ENCODE peak calls at places on chromosomes 7 and 10, in six cellular contexts. W is IMR-90, S is tibial artery, R is sigmoid colon, P is Peyer's patch, J is MM.1S. D is an unnamed sample.
A peak's percentile ranks its signal among the peaks of the same experiment; 100 is the strongest.

GRCh38 chr7:157704365-157704764 is 367.6 kb downstream of the DNAJB6 start:
- DNase-seq in W (no peak), S (peak; percentile 49), R (peak; percentile 21), P (no peak), J (no peak), D (no peak)

GRCh38 chr10:128846927-128847326 is 620.1 kb upstream of the MGMT start:
- DNase-seq in W (no peak), S (no peak), R (no peak), P (no peak), J (no peak), D (no peak)

GRCh38 chr7:46508541-46508940 is 587.5 kb upstream of the IGFBP3 start:
- DNase-seq in W (no peak), S (no peak), R (no peak), P (no peak), J (no peak), D (no peak)

GRCh38 chr10:29634764-29635625 is at the start of gene SVIL:
- DNase-seq in W (peak; percentile 71), S (peak; percentile 93), R (peak; percentile 95), P (no peak), J (no peak), D (no peak)

GRCh38 chr10:21523557-21524008 is 1.9 kb downstream of the SKIDA1 start:
- DNase-seq in W (peak; percentile 54), S (no peak), R (no peak), P (no peak), J (no peak), D (no peak)

GRCh38 chr10:1394155-1394912 is 338.1 kb downstream of the WDR37 start:
- DNase-seq in W (no peak), S (peak; percentile 46), R (no peak), P (no peak), J (no peak), D (no peak)

GRCh38 chr7:2313450-2314208 is 612 bp downstream of the SNX8 start:
- DNase-seq in W (no peak), S (peak; percentile 74), R (peak; percentile 76), P (peak; percentile 52), J (no peak), D (no peak)

GRCh38 chr7:155979994-155980393 is 167.7 kb upstream of the SHH start:
- DNase-seq in W (no peak), S (peak; percentile 4), R (peak; percentile 39), P (no peak), J (no peak), D (no peak)

GRCh38 chr7:119545118-119545517 is 727.9 kb upstream of the KCND2 start:
- DNase-seq in W (peak; percentile 26), S (no peak), R (no peak), P (no peak), J (no peak), D (no peak)

GRCh38 chr7:107966701-107967100 is 36.3 kb downstream of the LAMB1 start:
- DNase-seq in W (peak; percentile 85), S (no peak), R (no peak), P (no peak), J (no peak), D (no peak)

GRCh38 chr7:87216701-87217508 is 2.6 kb downstream of the TMEM243 start:
- DNase-seq in W (no peak), S (no peak), R (no peak), P (no peak), J (peak; percentile 70), D (peak; percentile 59)

GRCh38 chr7:44608916-44609648 is 2.7 kb downstream of the OGDH start:
- DNase-seq in W (no peak), S (no peak), R (no peak), P (no peak), J (no peak), D (no peak)

GRCh38 chr10:24891823-24892222 is 60.6 kb downstream of the PRTFDC1 start:
- DNase-seq in W (peak; percentile 92), S (no peak), R (no peak), P (no peak), J (no peak), D (no peak)

GRCh38 chr10:58044072-58044471 is 223.6 kb downstream of the IPMK start:
- DNase-seq in W (peak; percentile 96), S (no peak), R (no peak), P (no peak), J (no peak), D (no peak)

GRCh38 chr10:71045936-71046335 is 157.6 kb upstream of the PCBD1 start:
- DNase-seq in W (no peak), S (no peak), R (peak; percentile 55), P (no peak), J (no peak), D (no peak)

GRCh38 chr10:21926358-21926890 is 77.1 kb downstream of the DNAJC1 start:
- DNase-seq in W (peak; percentile 5), S (no peak), R (no peak), P (no peak), J (no peak), D (no peak)

GRCh38 chr7:136911362-136911761 is 42.9 kb downstream of the CHRM2 start:
- DNase-seq in W (peak; percentile 65), S (no peak), R (no peak), P (no peak), J (no peak), D (no peak)

GRCh38 chr7:157490465-157490912 is 153.7 kb downstream of the DNAJB6 start:
- DNase-seq in W (peak; percentile 19), S (no peak), R (peak; percentile 30), P (no peak), J (no peak), D (peak; percentile 84)

GRCh38 chr7:27165089-27165654 is at the start of gene HOXA9:
- DNase-seq in W (peak; percentile 61), S (peak; percentile 97), R (peak; percentile 97), P (peak; percentile 91), J (no peak), D (no peak)

GRCh38 chr10:132906836-132907235 is 35.5 kb downstream of the CFAP46 start:
- DNase-seq in W (no peak), S (no peak), R (peak; percentile 28), P (no peak), J (no peak), D (no peak)

GRCh38 chr7:41038211-41038610 is 664.7 kb downstream of the INHBA start:
- DNase-seq in W (no peak), S (no peak), R (no peak), P (no peak), J (peak; percentile 33), D (no peak)

GRCh38 chr7:82012453-82012852 is 242.6 kb upstream of the HGF start:
- DNase-seq in W (peak; percentile 35), S (no peak), R (no peak), P (no peak), J (no peak), D (no peak)

GRCh38 chr7:7970113-7970619 is 1.6 kb downstream of the GLCCI1 start:
- DNase-seq in W (no peak), S (no peak), R (no peak), P (no peak), J (no peak), D (no peak)

DNA sequence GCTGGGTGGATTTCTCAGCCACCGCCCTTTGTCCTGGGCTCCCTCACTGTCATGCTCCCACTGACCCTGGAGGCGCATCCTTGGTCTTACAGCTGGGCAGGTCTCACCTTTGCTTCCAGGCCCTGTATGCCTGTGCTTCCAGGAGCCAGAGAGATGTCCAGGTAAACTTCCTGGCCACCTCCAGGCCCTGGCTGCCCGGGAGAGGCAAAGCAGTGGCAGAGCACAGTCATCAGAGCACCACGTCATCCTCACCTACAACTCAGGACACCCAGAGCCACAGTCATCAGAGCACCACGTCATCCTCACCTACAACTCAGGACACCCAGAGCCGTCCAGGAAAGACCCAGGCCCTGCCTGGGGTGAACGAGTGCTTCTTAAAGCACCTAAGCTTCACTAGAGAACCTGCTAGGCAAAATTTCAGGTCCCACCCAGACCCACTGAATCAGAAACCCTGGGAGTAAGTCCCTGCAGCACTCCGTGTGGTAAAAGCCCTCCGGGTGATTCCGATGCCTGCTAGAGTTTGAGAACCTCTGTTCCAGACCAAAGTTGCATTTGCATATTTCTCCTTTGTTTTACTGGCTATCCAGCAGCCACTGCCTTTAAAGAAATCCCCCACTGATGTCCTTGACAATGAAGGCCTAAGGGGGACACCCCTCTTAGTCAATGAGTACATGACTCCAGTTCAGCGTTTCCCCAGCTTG is 62.3 kb downstream of the DLG5 start:
- DNase-seq in W (no peak), S (no peak), R (no peak), P (no peak), J (no peak), D (no peak)
- H3K27ac ChIP-seq in W (no peak overlapping the region), S (no peak overlapping the region), R (peak overlapping the region; percentile 12), P (no peak overlapping the region), J (no peak overlapping the region), D (no peak overlapping the region)

DNA sequence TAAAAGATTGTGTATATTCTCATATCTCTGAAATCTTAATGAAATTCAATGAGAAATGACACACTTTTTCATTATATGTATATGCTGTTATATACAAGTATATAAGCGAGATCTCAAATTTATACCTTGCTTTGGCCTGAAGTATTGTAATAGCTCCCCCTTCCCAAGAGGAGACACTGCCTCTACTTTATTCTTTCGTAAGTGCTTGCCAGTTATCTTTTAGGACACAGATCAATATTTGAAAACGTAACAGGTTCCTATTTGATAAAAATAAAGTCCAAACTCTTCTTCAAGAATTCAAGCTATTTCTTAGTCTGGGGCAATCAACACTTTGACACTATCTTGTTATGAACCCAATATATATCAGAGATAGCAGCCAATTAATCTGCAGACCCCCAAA is 24.9 kb downstream of the WASL start:
- DNase-seq in W (no peak), S (no peak), R (no peak), P (no peak), J (no peak), D (no peak)
- H3K4me1 ChIP-seq in W (peaks cover 5% of the 10 kb centered on the region), S (peaks cover 25% of the 10 kb centered on the region), R (peaks cover 89% of the 10 kb centered on the region), P (peaks cover 28% of the 10 kb centered on the region), J (no peaks in the 10 kb centered on the region), D (peaks cover 15% of the 10 kb centered on the region)

GRCh38 chr10:129849853-129850252 is 114.2 kb downstream of the EBF3 start:
- DNase-seq in W (no peak), S (no peak), R (no peak), P (peak; percentile 18), J (no peak), D (no peak)
- H3K27me3 ChIP-seq in W (no peaks in the 10 kb centered on the region), S (no peaks in the 10 kb centered on the region), R (no peaks in the 10 kb centered on the region), P (no peaks in the 10 kb centered on the region), J (no peaks in the 10 kb centered on the region), D (no peaks in the 10 kb centered on the region)

GRCh38 chr7:75807452-75807851 is 6.2 kb downstream of the CCL24 start:
- DNase-seq in W (no peak), S (no peak), R (no peak), P (no peak), J (no peak), D (no peak)

GRCh38 chr7:75808106-75808505 is 5.5 kb downstream of the CCL24 start:
- DNase-seq in W (no peak), S (no peak), R (no peak), P (no peak), J (no peak), D (no peak)

GRCh38 chr7:75806560-75807307 is 6.9 kb downstream of the CCL24 start:
- DNase-seq in W (no peak), S (no peak), R (no peak), P (no peak), J (no peak), D (no peak)

GRCh38 chr7:75804004-75804403 is 9.6 kb downstream of the CCL24 start:
- DNase-seq in W (no peak), S (no peak), R (no peak), P (no peak), J (no peak), D (no peak)

DNA sequence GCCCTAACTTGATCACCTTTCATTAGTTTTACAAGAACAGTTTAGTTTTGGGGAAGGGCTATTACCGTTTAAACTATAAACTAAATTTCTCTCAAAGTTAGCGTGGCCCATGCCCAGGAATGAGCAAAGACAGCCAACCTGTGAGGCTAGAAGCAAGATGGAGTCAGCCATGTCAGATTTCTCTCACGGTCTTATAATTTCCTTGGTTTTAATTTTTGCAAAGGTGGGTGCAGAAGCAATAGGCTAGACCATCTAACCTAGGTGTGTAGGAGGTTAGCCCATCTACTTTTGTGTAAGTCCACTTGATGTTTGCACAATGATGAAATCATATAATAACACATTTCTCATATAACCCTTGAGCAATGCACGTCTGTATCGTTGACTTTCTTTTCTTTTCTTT is 8.9 kb downstream of the CCL24 start:
- DNase-seq in W (no peak), S (no peak), R (no peak), P (no peak), J (no peak), D (no peak)
- H3K27ac ChIP-seq in W (no peak overlapping the region), S (no peak overlapping the region), R (no peak overlapping the region), P (no peak overlapping the region), J (no peak overlapping the region), D (no peak overlapping the region)

D was measured in CD4-positive, CD25-positive, alpha-beta regulatory T cell.